ENCODE peak calls at places on chromosomes 11 and 22, in six cellular contexts. V is fibroblast of lung; B is effector memory CD4-positive, alpha-beta T cell; Q is body of pancreas; D is esophagus squamous epithelium; S is Karpas-422. O is an unnamed sample.

GRCh38 chr22:44449061-44449682 is 48.9 kb downstream of the RTL6 start:
- DNase-seq in V (peak; percentile 90), B (no peak), Q (no peak), D (no peak), S (peak; percentile 21), O (no peak)

GRCh38 chr22:45008853-45009751 is 703 bp downstream of the PHF21B start:
- DNase-seq in V (no peak), B (no peak), Q (no peak), D (no peak), S (peak; percentile 61), O (no peak)

GRCh38 chr11:12179019-12179418 is 68.6 kb downstream of the MICAL2 start:
- DNase-seq in V (no peak), B (no peak), Q (peak; percentile 78), D (no peak), S (no peak), O (no peak)

GRCh38 chr22:36116127-36116526 is 44.4 kb downstream of the APOL3 start:
- DNase-seq in V (no peak), B (no peak), Q (no peak), D (no peak), S (no peak), O (no peak)

GRCh38 chr22:38315801-38316339 is 1.4 kb downstream of the CSNK1E start:
- DNase-seq in V (peak; percentile 33), B (peak; percentile 17), Q (no peak), D (no peak), S (peak; percentile 64), O (no peak)

GRCh38 chr22:41915035-41915782 is at the start of gene SHISA8:
- DNase-seq in V (no peak), B (peak; percentile 39), Q (peak; percentile 37), D (no peak), S (peak; percentile 79), O (no peak)

GRCh38 chr11:129655247-129655832 is 160.3 kb upstream of the TMEM45B start:
- DNase-seq in V (no peak), B (no peak), Q (no peak), D (no peak), S (no peak), O (no peak)

GRCh38 chr11:110069158-110069737 is 23.9 kb upstream of the ZC3H12C start:
- DNase-seq in V (peak; percentile 81), B (no peak), Q (no peak), D (no peak), S (no peak), O (no peak)

GRCh38 chr11:74612877-74613276 is 20.5 kb downstream of the POLD3 start:
- DNase-seq in V (peak; percentile 61), B (no peak), Q (no peak), D (no peak), S (no peak), O (no peak)

GRCh38 chr11:47461876-47462275 is 12.9 kb upstream of the RAPSN start:
- DNase-seq in V (no peak), B (no peak), Q (no peak), D (no peak), S (no peak), O (no peak)

GRCh38 chr11:11836676-11837231 is 5.0 kb upstream of the USP47 start:
- DNase-seq in V (no peak), B (no peak), Q (no peak), D (no peak), S (no peak), O (no peak)

GRCh38 chr11:114284021-114284420 is 12.2 kb upstream of the NNMT start:
- DNase-seq in V (no peak), B (no peak), Q (no peak), D (no peak), S (no peak), O (no peak)

GRCh38 chr22:32327066-32327465 is 30.6 kb upstream of the RFPL3 start:
- DNase-seq in V (no peak), B (no peak), Q (no peak), D (no peak), S (no peak), O (peak; percentile 49)

GRCh38 chr22:23767673-23768548 is at the start of gene CHCHD10:
- DNase-seq in V (peak; percentile 74), B (peak; percentile 62), Q (peak; percentile 84), D (no peak), S (peak; percentile 96), O (peak; percentile 35)

GRCh38 chr11:132349806-132350733 is 979.7 kb downstream of the NTM start:
- DNase-seq in V (no peak), B (no peak), Q (no peak), D (no peak), S (no peak), O (no peak)

GRCh38 chr11:68525930-68526329 is 65.4 kb downstream of the PPP6R3 start:
- DNase-seq in V (no peak), B (no peak), Q (no peak), D (no peak), S (no peak), O (no peak)

GRCh38 chr11:122977455-122978302 is 4.0 kb downstream of the BSX start:
- DNase-seq in V (no peak), B (no peak), Q (no peak), D (no peak), S (no peak), O (no peak)

GRCh38 chr11:114291381-114291780 is 4.8 kb upstream of the NNMT start:
- DNase-seq in V (no peak), B (no peak), Q (no peak), D (no peak), S (no peak), O (no peak)

GRCh38 chr22:46013460-46014416 is 36.8 kb upstream of the WNT7B start:
- DNase-seq in V (peak; percentile 97), B (peak; percentile 70), Q (peak; percentile 94), D (peak; percentile 54), S (peak; percentile 92), O (peak; percentile 82)

GRCh38 chr11:35235944-35236666 is 97.1 kb downstream of the CD44 start:
- DNase-seq in V (no peak), B (peak; percentile 69), Q (peak; percentile 90), D (no peak), S (no peak), O (no peak)

GRCh38 chr11:46912526-46913150 is 5.7 kb downstream of the LRP4 start:
- DNase-seq in V (no peak), B (no peak), Q (no peak), D (no peak), S (peak; percentile 59), O (no peak)

GRCh38 chr11:16945671-16946469 is 68.3 kb downstream of the PLEKHA7 start:
- DNase-seq in V (peak; percentile 60), B (no peak), Q (peak; percentile 73), D (no peak), S (peak; percentile 79), O (no peak)

GRCh38 chr11:296206-296975 is 2.9 kb downstream of the IFITM5 start:
- DNase-seq in V (no peak), B (no peak), Q (peak; percentile 14), D (no peak), S (no peak), O (no peak)

GRCh38 chr22:20107471-20107901 is 8.4 kb upstream of the RANBP1 start:
- DNase-seq in V (no peak), B (no peak), Q (no peak), D (no peak), S (no peak), O (no peak)

GRCh38 chr22:42834177-42834949 is 22.7 kb downstream of the ARFGAP3 start:
- DNase-seq in V (no peak), B (no peak), Q (no peak), D (no peak), S (no peak), O (no peak)

GRCh38 chr22:44444341-44445306 is 53.4 kb downstream of the RTL6 start:
- DNase-seq in V (no peak), B (no peak), Q (no peak), D (no peak), S (peak; percentile 64), O (peak; percentile 58)

DNA sequence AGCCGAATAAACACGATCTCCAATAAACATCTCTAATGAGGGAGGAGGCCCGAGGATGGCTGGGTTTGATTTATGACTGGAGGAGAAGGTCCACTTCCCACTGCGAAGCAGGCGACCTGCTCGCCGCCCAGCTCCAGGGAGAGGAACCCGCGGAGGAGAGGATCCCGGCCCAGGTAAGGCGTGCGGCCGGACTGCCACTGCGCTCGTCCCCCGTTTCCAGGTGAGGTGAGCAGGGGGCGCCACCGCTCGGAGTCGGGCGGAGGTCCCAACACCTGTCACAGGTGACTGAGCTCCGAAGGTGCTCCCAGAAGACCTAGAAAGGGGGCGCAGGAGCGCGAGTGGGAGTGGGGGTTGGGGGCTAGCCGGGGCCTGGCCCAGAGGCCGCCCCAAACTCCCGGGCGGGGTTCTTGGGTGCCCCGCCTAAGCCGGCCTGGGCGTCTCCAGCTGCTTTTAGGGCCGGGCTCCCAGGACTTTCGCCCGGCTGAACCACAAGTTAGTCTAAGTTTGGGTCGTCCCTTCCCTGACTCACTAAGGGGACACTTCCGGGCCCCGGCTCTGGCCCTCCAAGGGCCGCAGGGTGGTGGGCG is 5.4 kb upstream of the PAX6 start:
- DNase-seq in V (no peak), B (no peak), Q (no peak), D (no peak), S (no peak), O (no peak)
- H3K27ac ChIP-seq in V (no peak overlapping the region), B (no peak overlapping the region), Q (no peak overlapping the region), D (no peak overlapping the region), S (no peak overlapping the region), O (no peak overlapping the region)

DNA sequence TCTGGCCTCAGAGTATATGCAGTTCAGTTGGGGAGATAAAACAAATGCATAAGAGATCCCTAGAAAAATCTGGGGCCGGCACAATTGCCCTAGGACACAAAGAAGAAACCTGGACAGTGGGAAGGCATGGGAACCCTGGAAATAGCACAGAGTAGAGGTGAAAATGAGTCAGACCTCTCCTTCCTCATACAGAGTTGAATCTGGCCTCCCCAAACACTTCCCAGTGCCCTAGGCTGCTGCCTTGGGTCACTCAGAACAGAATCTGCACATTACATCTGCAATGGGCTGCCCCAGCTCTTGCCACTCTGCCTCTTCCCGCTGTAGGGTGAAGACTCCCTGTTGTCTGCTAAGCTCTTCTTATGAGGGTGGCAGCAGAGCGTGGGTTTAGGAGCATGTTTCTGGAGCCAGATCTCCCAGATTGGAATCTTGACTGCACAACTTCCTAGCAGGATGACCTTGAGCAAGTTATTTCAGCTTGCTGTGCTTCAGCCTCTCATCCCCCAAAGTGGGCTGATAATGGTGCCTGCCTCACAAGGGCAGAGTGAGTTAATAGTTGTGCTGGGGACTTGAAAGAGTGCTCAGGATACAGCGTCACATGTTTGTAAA is 47.1 kb upstream of the NECTIN1 start:
- DNase-seq in V (no peak), B (no peak), Q (no peak), D (no peak), S (no peak), O (no peak)
- H3K27me3 ChIP-seq in V (no peaks in the 10 kb centered on the region), B (no peaks in the 10 kb centered on the region), Q (no peaks in the 10 kb centered on the region), D (no peaks in the 10 kb centered on the region), S (no peaks in the 10 kb centered on the region), O (no peaks in the 10 kb centered on the region)

DNA sequence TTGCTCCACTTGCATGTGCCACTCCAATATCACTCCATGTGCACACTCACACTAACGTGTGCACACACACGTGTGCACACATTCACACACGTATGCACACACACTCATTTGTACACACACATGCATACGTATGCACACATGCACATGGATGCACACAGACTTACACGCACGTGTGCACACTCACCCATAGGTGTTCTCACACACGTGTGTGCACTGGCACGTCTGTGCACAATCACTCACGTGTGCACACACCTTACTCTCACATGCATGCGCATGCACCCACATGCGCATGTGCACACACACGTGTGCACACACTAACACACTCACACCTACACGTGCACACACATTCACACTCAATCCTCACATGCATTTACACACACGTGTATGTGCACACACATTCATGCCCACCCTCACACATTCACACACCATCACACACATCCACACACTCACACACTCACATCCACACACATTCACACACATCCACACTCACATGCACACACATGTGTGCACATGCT is 9.3 kb upstream of the MS4A15 start:
- DNase-seq in V (no peak), B (no peak), Q (no peak), D (no peak), S (no peak), O (no peak)
- H3K27ac ChIP-seq in V (no peak overlapping the region), B (no peak overlapping the region), Q (no peak overlapping the region), D (no peak overlapping the region), S (no peak overlapping the region), O (no peak overlapping the region)

GRCh38 chr11:61533401-61533800 is 24.9 kb downstream of the LRRC10B start:
- DNase-seq in V (no peak), B (no peak), Q (no peak), D (no peak), S (no peak), O (no peak)
- H3K27me3 ChIP-seq in V (peaks cover 16% of the 10 kb centered on the region), B (peaks cover 4% of the 10 kb centered on the region), Q (no peaks in the 10 kb centered on the region), D (no peaks in the 10 kb centered on the region), S (no peaks in the 10 kb centered on the region), O (no peaks in the 10 kb centered on the region)

O was measured in ascending aorta.